ENCODE peak calls at places on chromosomes 2 and 18, in four cellular contexts. V is HFF-Myc, I is pancreas, B is fibroblast of pulmonary artery. K is an unnamed sample.
A peak's percentile ranks its signal among the peaks of the same experiment; 100 is the strongest.

GRCh38 chr2:58594175-58594574 is 353.1 kb upstream of the FANCL start:
- DNase-seq in V (peak; percentile 6), I (no peak), B (no peak), K (no peak)

GRCh38 chr2:200585340-200585729 is 479 bp upstream of the AOX1 start:
- DNase-seq in V (no peak), I (no peak), B (no peak), K (no peak)

GRCh38 chr18:29874519-29875098 is 1167.9 kb downstream of the DSC3 start:
- DNase-seq in B (peak; percentile 66), V (peak; percentile 11), I (no peak), K (peak; percentile 23)

GRCh38 chr2:167492486-167492885 is 604.2 kb downstream of the XIRP2 start:
- DNase-seq in I (no peak), V (no peak), B (peak; percentile 3), K (no peak)

GRCh38 chr2:11679491-11680130 is 9.6 kb upstream of the NTSR2 start:
- DNase-seq in I (no peak), V (no peak), B (no peak), K (no peak)

GRCh38 chr2:127117603-127118002 is 10.6 kb upstream of the BIN1 start:
- DNase-seq in V (no peak), B (no peak), I (no peak), K (no peak)

GRCh38 chr2:202135111-202135874 is 62.2 kb downstream of the KIAA2012 start:
- DNase-seq in V (peak; percentile 94), I (no peak), B (peak; percentile 98), K (no peak)

GRCh38 chr2:199596549-199596948 is 138.8 kb upstream of the SATB2 start:
- DNase-seq in I (no peak), V (no peak), B (peak; percentile 15), K (no peak)

GRCh38 chr2:191245869-191246531 is 796 bp downstream of the MYO1B start:
- DNase-seq in V (no peak), B (peak; percentile 64), I (peak; percentile 77), K (peak; percentile 80)

GRCh38 chr2:12897181-12897580 is 180.4 kb downstream of the TRIB2 start:
- DNase-seq in I (no peak), B (no peak), V (no peak), K (no peak)

GRCh38 chr2:235605306-235605998 is 111.6 kb downstream of the AGAP1 start:
- DNase-seq in V (peak; percentile 87), I (peak; percentile 36), B (peak; percentile 97), K (peak; percentile 58)

GRCh38 chr2:171049691-171050090 is 111.0 kb downstream of the TLK1 start:
- DNase-seq in I (no peak), V (no peak), B (no peak), K (no peak)

GRCh38 chr2:171084128-171084527 is 76.6 kb downstream of the TLK1 start:
- DNase-seq in V (no peak), I (no peak), B (no peak), K (no peak)

GRCh38 chr2:72963423-72964145 is 46.3 kb downstream of the EMX1 start:
- DNase-seq in I (no peak), B (peak; percentile 25), V (no peak), K (no peak)

GRCh38 chr2:72964146-72964525 is 46.8 kb downstream of the EMX1 start:
- DNase-seq in V (no peak), I (no peak), B (no peak), K (no peak)

GRCh38 chr2:72961036-72961720 is 43.9 kb downstream of the EMX1 start:
- DNase-seq in B (no peak), V (no peak), I (no peak), K (no peak)

GRCh38 chr2:72961853-72962468 is 44.6 kb downstream of the EMX1 start:
- DNase-seq in I (no peak), V (no peak), B (no peak), K (no peak)

DNA sequence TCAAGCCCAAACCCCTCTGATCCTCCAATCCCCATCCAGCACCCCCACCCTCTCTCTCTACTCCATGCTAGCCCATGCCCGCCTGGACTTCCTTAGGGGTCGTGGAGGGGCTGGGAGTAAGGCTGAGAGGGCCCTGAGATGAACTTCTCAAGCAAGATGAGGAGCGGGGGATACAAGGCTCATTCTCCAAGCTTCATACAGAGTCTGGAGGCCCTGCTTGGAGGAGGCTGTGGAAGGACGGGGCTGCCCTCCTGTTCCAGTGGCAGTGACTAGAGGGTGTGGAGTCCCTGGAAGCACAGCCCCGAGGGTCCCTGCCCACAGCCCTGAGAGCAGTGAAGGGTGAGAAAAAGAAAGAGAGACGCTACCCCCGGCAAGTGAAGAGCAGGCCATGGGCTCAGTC is 45.6 kb downstream of the EMX1 start:
- DNase-seq in V (no peak), B (no peak), I (no peak), K (no peak)
- TF ChIP-seq CTCF in V (no peak), B (no peak), I (no peak), K (no peak)

GRCh38 chr2:29325544-29325943 is 210.3 kb downstream of the CLIP4 start:
- DNase-seq in B (no peak), I (no peak), V (no peak), K (no peak)

GRCh38 chr2:29334723-29335122 is 219.5 kb downstream of the CLIP4 start:
- DNase-seq in B (no peak), V (no peak), I (no peak), K (no peak)

GRCh38 chr2:29332540-29332939 is 217.3 kb downstream of the CLIP4 start:
- DNase-seq in V (no peak), I (no peak), B (no peak), K (no peak)

GRCh38 chr2:29326926-29327325 is 211.7 kb downstream of the CLIP4 start:
- DNase-seq in I (no peak), B (no peak), V (no peak), K (no peak)

GRCh38 chr2:29329899-29330298 is 214.7 kb downstream of the CLIP4 start:
- DNase-seq in I (no peak), B (no peak), V (no peak), K (no peak)
- TF ChIP-seq CTCF in I (no peak), B (peak; percentile 19), V (peak; percentile 28), K (peak; percentile 26)

GRCh38 chr2:237279012-237279768 is 134.8 kb downstream of the COL6A3 start:
- DNase-seq in V (no peak), I (no peak), B (no peak), K (no peak)
- TF ChIP-seq CTCF in V (no peak), I (no peak), B (no peak), K (no peak)

DNA sequence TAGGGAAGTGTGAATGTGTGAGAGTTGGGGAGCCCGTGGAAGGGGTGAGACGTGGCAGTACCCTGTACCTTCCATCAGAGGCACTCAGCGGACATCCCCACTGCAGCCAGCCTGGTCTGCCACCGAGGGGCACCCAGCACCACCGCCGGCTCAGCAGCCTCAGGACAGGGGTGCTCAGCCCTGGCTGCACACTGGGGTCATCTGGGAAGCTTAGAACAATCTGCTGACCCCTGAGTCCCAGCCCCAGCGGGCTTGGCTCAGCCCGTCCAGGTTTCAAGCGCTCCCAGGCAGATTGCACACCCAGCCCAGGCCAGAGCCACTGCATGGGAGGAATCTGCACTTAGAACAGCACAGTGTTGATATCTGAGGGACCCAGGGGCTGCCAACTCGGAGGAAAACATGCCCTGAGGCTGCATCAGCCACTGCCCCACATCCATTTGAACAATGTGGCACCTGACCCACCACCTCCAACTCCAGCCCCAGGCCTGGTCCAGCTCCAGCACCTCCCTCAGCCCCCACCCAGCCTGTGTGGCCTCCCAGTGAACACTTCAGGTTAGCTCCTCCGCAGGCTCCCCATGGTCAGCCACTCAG is 147.1 kb upstream of the OTOS start:
- DNase-seq in I (no peak), B (no peak), V (no peak), K (no peak)
- TF ChIP-seq CTCF in I (no peak), B (no peak), V (no peak), K (no peak)

DNA sequence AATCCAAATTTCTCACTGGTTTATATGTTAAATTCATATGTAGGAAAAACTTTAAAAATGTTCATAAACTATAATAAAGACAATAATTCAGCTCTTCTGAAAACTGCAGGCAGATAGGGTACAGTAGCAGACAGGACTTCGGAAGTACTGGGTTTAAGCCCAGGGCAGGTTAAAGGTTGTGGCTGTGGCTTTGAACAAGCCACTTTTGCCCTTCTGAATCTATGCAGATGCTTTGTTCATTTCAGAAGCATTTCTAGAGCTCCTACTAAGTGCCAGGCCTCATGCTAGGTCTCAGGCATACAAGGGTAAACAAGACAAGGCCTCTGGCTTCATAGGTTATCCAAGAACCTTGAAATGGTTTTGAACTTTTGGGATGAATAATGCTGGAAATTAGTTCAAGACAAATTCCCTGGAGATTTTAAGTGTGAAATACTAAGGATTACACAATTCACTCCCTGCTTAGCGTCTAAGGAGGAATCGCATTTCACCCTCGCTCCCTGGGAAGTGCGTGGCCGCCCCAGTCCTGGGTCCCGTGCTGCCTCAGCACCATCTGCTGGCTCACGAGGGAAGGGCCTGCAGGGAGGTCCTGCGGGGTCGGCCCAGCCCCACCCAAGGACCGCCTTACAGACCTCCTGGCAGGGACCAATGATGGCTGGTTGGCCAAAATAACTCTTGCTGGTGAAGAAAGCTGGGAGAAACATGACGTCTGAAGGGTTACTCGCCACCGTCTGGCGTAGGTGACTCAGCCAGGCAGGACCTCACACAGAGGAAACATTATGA is 67.7 kb upstream of the L3MBTL4 start:
- DNase-seq in B (peak; percentile 55), I (peak; percentile 24), V (peak; percentile 20), K (peak; percentile 57)
- TF ChIP-seq CTCF in B (peak; percentile 39), I (no peak), V (peak; percentile 66), K (peak; percentile 78)

GRCh38 chr18:13895505-13896033 is 19.8 kb downstream of the MC2R start:
- DNase-seq in B (no peak), V (no peak), I (no peak), K (no peak)
- TF ChIP-seq CTCF in B (no peak), V (no peak), I (no peak), K (no peak)

GRCh38 chr2:19673213-19673791 is 228.5 kb downstream of the TTC32 start:
- DNase-seq in I (no peak), B (no peak), V (no peak), K (no peak)

GRCh38 chr2:19674051-19675002 is 227.5 kb downstream of the TTC32 start:
- DNase-seq in V (no peak), I (no peak), B (no peak), K (no peak)

GRCh38 chr2:19675856-19676460 is 225.8 kb downstream of the TTC32 start:
- DNase-seq in I (no peak), B (no peak), V (peak; percentile 85), K (no peak)

GRCh38 chr2:19676770-19677169 is 225.0 kb downstream of the TTC32 start:
- DNase-seq in B (no peak), V (no peak), I (no peak), K (no peak)

DNA sequence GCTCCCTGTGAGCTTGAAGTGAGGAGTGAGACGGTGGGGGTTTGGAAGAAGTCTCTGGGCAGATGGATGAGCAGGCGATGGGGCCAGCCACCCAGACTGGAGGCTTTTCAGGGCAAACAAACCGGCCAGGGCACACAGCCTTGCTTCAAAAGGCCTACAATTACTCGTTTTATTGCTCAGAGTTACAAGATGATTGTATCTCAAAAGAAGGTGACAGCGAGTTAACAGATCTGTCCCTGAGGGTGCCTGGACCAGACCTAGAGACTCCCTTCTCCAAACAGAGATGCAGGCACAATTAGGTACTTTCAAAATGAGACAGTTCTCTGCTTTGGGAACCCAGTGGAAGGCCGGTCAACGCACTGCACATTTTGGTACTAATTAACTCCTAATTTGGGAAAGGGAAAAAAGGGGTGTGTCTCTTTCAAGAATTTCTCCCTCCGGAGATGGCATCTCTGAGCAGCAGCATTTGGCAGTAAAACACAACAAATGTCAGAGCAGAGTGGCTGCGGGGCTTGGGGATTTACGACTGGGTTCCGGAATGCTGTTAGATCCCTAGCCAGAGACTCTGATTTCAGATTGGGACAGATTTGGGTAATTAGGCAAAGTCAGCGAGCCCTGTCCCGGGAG is 226.7 kb downstream of the TTC32 start:
- DNase-seq in B (no peak), I (no peak), V (peak; percentile 48), K (no peak)
- TF ChIP-seq CTCF in B (no peak), I (no peak), V (no peak), K (no peak)